ENCODE peak calls at places on chromosome 20, in nine cellular contexts. One of them, this sample, is unnamed.

GRCh38 chr20:58895099-58895795 is 42.7 kb downstream of the GNAS start:
- DNase-seq in heart left ventricle: no peak
- DNase-seq in small intestine: no peak
- DNase-seq in SJSA1: no peak
- DNase-seq in upper lobe of right lung: no peak
- DNase-seq in body of pancreas: no peak
- DNase-seq in transverse colon: no peak
- DNase-seq in cardiac muscle cell: no peak
- DNase-seq in IMR-90: no peak
- DNase-seq in this sample: no peak

GRCh38 chr20:56617489-56617888 is 11.6 kb upstream of the TFAP2C start:
- DNase-seq in IMR-90: no peak
- DNase-seq in small intestine: no peak
- DNase-seq in transverse colon: no peak
- DNase-seq in SJSA1: no peak
- DNase-seq in upper lobe of right lung: no peak
- DNase-seq in cardiac muscle cell: no peak
- DNase-seq in heart left ventricle: no peak
- DNase-seq in body of pancreas: no peak
- DNase-seq in this sample: no peak

GRCh38 chr20:39961667-39962066 is 727.4 kb downstream of the MAFB start:
- DNase-seq in body of pancreas: no peak
- DNase-seq in upper lobe of right lung: no peak
- DNase-seq in cardiac muscle cell: no peak
- DNase-seq in SJSA1: no peak
- DNase-seq in IMR-90: no peak
- DNase-seq in small intestine: no peak
- DNase-seq in transverse colon: no peak
- DNase-seq in heart left ventricle: no peak
- DNase-seq in this sample: no peak

GRCh38 chr20:3276400-3277015 is 37.5 kb upstream of the SLC4A11 start:
- DNase-seq in SJSA1: no peak
- DNase-seq in small intestine: peak; percentile 36
- DNase-seq in IMR-90: peak; percentile 22
- DNase-seq in cardiac muscle cell: peak; percentile 54
- DNase-seq in heart left ventricle: no peak
- DNase-seq in body of pancreas: peak; percentile 24
- DNase-seq in upper lobe of right lung: no peak
- DNase-seq in transverse colon: no peak
- DNase-seq in this sample: no peak

GRCh38 chr20:45091366-45091765 is 9.6 kb downstream of the KCNS1 start:
- DNase-seq in small intestine: no peak
- DNase-seq in transverse colon: no peak
- DNase-seq in upper lobe of right lung: no peak
- DNase-seq in body of pancreas: no peak
- DNase-seq in cardiac muscle cell: no peak
- DNase-seq in IMR-90: no peak
- DNase-seq in heart left ventricle: no peak
- DNase-seq in SJSA1: no peak
- DNase-seq in this sample: no peak

GRCh38 chr20:14902432-14903089 is 565.1 kb upstream of the FLRT3 start:
- DNase-seq in cardiac muscle cell: no peak
- DNase-seq in heart left ventricle: no peak
- DNase-seq in small intestine: no peak
- DNase-seq in body of pancreas: no peak
- DNase-seq in transverse colon: no peak
- DNase-seq in upper lobe of right lung: no peak
- DNase-seq in IMR-90: no peak
- DNase-seq in SJSA1: no peak
- DNase-seq in this sample: no peak

GRCh38 chr20:36181934-36182603 is 27.5 kb downstream of the EPB41L1 start:
- DNase-seq in body of pancreas: no peak
- DNase-seq in cardiac muscle cell: peak; percentile 68
- DNase-seq in transverse colon: no peak
- DNase-seq in small intestine: no peak
- DNase-seq in SJSA1: no peak
- DNase-seq in heart left ventricle: no peak
- DNase-seq in upper lobe of right lung: no peak
- DNase-seq in IMR-90: peak; percentile 87
- DNase-seq in this sample: no peak

GRCh38 chr20:58446264-58446937 is 57.4 kb downstream of the VAPB start:
- DNase-seq in upper lobe of right lung: no peak
- DNase-seq in IMR-90: no peak
- DNase-seq in small intestine: no peak
- DNase-seq in body of pancreas: no peak
- DNase-seq in transverse colon: no peak
- DNase-seq in heart left ventricle: no peak
- DNase-seq in cardiac muscle cell: no peak
- DNase-seq in SJSA1: no peak
- DNase-seq in this sample: no peak

GRCh38 chr20:51628533-51629398 is 86.2 kb upstream of the NFATC2 start:
- DNase-seq in body of pancreas: no peak
- DNase-seq in heart left ventricle: no peak
- DNase-seq in IMR-90: peak; percentile 86
- DNase-seq in cardiac muscle cell: peak; percentile 90
- DNase-seq in transverse colon: no peak
- DNase-seq in upper lobe of right lung: no peak
- DNase-seq in small intestine: peak; percentile 41
- DNase-seq in SJSA1: no peak
- DNase-seq in this sample: no peak

GRCh38 chr20:3651204-3651970 is 11.8 kb downstream of the GFRA4 start:
- DNase-seq in heart left ventricle: no peak
- DNase-seq in SJSA1: peak; percentile 31
- DNase-seq in IMR-90: no peak
- DNase-seq in transverse colon: no peak
- DNase-seq in upper lobe of right lung: no peak
- DNase-seq in small intestine: no peak
- DNase-seq in body of pancreas: no peak
- DNase-seq in cardiac muscle cell: no peak
- DNase-seq in this sample: no peak

GRCh38 chr20:36818185-36818584 is 44.6 kb upstream of the DSN1 start:
- DNase-seq in cardiac muscle cell: no peak
- DNase-seq in heart left ventricle: no peak
- DNase-seq in upper lobe of right lung: no peak
- DNase-seq in body of pancreas: no peak
- DNase-seq in transverse colon: no peak
- DNase-seq in small intestine: no peak
- DNase-seq in IMR-90: no peak
- DNase-seq in SJSA1: no peak
- DNase-seq in this sample: no peak

GRCh38 chr20:14406495-14406894 is 69.1 kb upstream of the FLRT3 start:
- DNase-seq in IMR-90: peak; percentile 36
- DNase-seq in upper lobe of right lung: no peak
- DNase-seq in transverse colon: no peak
- DNase-seq in cardiac muscle cell: peak; percentile 14
- DNase-seq in body of pancreas: no peak
- DNase-seq in heart left ventricle: no peak
- DNase-seq in small intestine: no peak
- DNase-seq in SJSA1: no peak
- DNase-seq in this sample: no peak

GRCh38 chr20:63492982-63493381 is 5.9 kb downstream of the EEF1A2 start:
- DNase-seq in small intestine: no peak
- DNase-seq in heart left ventricle: no peak
- DNase-seq in body of pancreas: no peak
- DNase-seq in upper lobe of right lung: no peak
- DNase-seq in SJSA1: no peak
- DNase-seq in cardiac muscle cell: no peak
- DNase-seq in IMR-90: no peak
- DNase-seq in transverse colon: no peak
- DNase-seq in this sample: no peak

GRCh38 chr20:54189630-54190029 is 15.8 kb upstream of the CYP24A1 start:
- DNase-seq in cardiac muscle cell: no peak
- DNase-seq in IMR-90: no peak
- DNase-seq in transverse colon: no peak
- DNase-seq in body of pancreas: no peak
- DNase-seq in heart left ventricle: no peak
- DNase-seq in SJSA1: no peak
- DNase-seq in upper lobe of right lung: no peak
- DNase-seq in small intestine: no peak
- DNase-seq in this sample: no peak

GRCh38 chr20:50663095-50663821 is 28.1 kb downstream of the RIPOR3 start:
- DNase-seq in cardiac muscle cell: no peak
- DNase-seq in small intestine: peak; percentile 89
- DNase-seq in heart left ventricle: no peak
- DNase-seq in body of pancreas: peak; percentile 94
- DNase-seq in SJSA1: no peak
- DNase-seq in IMR-90: no peak
- DNase-seq in upper lobe of right lung: no peak
- DNase-seq in transverse colon: no peak
- DNase-seq in this sample: no peak

GRCh38 chr20:45311589-45312211 is 3.6 kb upstream of the MATN4 start:
- DNase-seq in heart left ventricle: peak; percentile 49
- DNase-seq in transverse colon: peak; percentile 68
- DNase-seq in upper lobe of right lung: peak; percentile 89
- DNase-seq in small intestine: peak; percentile 52
- DNase-seq in SJSA1: no peak
- DNase-seq in IMR-90: peak; percentile 42
- DNase-seq in cardiac muscle cell: peak; percentile 65
- DNase-seq in body of pancreas: peak; percentile 79
- DNase-seq in this sample: peak; percentile 70

GRCh38 chr20:7926767-7927166 is 13.5 kb downstream of the HAO1 start:
- DNase-seq in upper lobe of right lung: no peak
- DNase-seq in SJSA1: no peak
- DNase-seq in small intestine: no peak
- DNase-seq in IMR-90: peak; percentile 53
- DNase-seq in body of pancreas: no peak
- DNase-seq in transverse colon: no peak
- DNase-seq in cardiac muscle cell: peak; percentile 72
- DNase-seq in heart left ventricle: no peak
- DNase-seq in this sample: no peak

GRCh38 chr20:7650481-7650880 is 289.8 kb downstream of the HAO1 start:
- DNase-seq in small intestine: no peak
- DNase-seq in heart left ventricle: peak; percentile 34
- DNase-seq in upper lobe of right lung: no peak
- DNase-seq in transverse colon: no peak
- DNase-seq in cardiac muscle cell: peak; percentile 36
- DNase-seq in IMR-90: no peak
- DNase-seq in body of pancreas: peak; percentile 5
- DNase-seq in SJSA1: no peak
- DNase-seq in this sample: no peak

GRCh38 chr20:380763-381580 is 412 bp downstream of the TRIB3 start:
- DNase-seq in IMR-90: peak; percentile 57
- DNase-seq in transverse colon: peak; percentile 58
- DNase-seq in cardiac muscle cell: peak; percentile 81
- DNase-seq in heart left ventricle: peak; percentile 54
- DNase-seq in upper lobe of right lung: peak; percentile 88
- DNase-seq in body of pancreas: peak; percentile 51
- DNase-seq in SJSA1: peak; percentile 61
- DNase-seq in small intestine: peak; percentile 18
- DNase-seq in this sample: peak; percentile 33

GRCh38 chr20:383889-384288 is 3.3 kb downstream of the TRIB3 start:
- DNase-seq in SJSA1: no peak
- DNase-seq in transverse colon: no peak
- DNase-seq in cardiac muscle cell: no peak
- DNase-seq in small intestine: no peak
- DNase-seq in upper lobe of right lung: no peak
- DNase-seq in body of pancreas: no peak
- DNase-seq in heart left ventricle: no peak
- DNase-seq in IMR-90: no peak
- DNase-seq in this sample: no peak

GRCh38 chr20:382291-383115 is 1.9 kb downstream of the TRIB3 start:
- DNase-seq in small intestine: no peak
- DNase-seq in cardiac muscle cell: no peak
- DNase-seq in IMR-90: no peak
- DNase-seq in heart left ventricle: no peak
- DNase-seq in transverse colon: no peak
- DNase-seq in body of pancreas: no peak
- DNase-seq in upper lobe of right lung: no peak
- DNase-seq in SJSA1: no peak
- DNase-seq in this sample: no peak

GRCh38 chr20:378961-379336 is 1.6 kb upstream of the TRIB3 start:
- DNase-seq in heart left ventricle: peak; percentile 9
- DNase-seq in small intestine: no peak
- DNase-seq in transverse colon: no peak
- DNase-seq in upper lobe of right lung: no peak
- DNase-seq in cardiac muscle cell: no peak
- DNase-seq in SJSA1: no peak
- DNase-seq in body of pancreas: no peak
- DNase-seq in IMR-90: no peak
- DNase-seq in this sample: no peak

GRCh38 chr20:381581-382290 is 1.2 kb downstream of the TRIB3 start:
- DNase-seq in small intestine: peak; percentile 69
- DNase-seq in body of pancreas: peak; percentile 82
- DNase-seq in heart left ventricle: peak; percentile 80
- DNase-seq in upper lobe of right lung: peak; percentile 90
- DNase-seq in cardiac muscle cell: peak; percentile 81
- DNase-seq in SJSA1: peak; percentile 80
- DNase-seq in IMR-90: peak; percentile 66
- DNase-seq in transverse colon: peak; percentile 87
- DNase-seq in this sample: peak; percentile 59
- H3K27ac ChIP-seq in small intestine: peak overlapping the region; percentile 84
- H3K27ac ChIP-seq in body of pancreas: peak overlapping the region; percentile 81
- H3K27ac ChIP-seq in heart left ventricle: peak overlapping the region; percentile 39
- H3K27ac ChIP-seq in upper lobe of right lung: peak overlapping the region; percentile 82
- H3K27ac ChIP-seq in cardiac muscle cell: no peak overlapping the region
- H3K27ac ChIP-seq in SJSA1: peak overlapping the region; percentile 53
- H3K27ac ChIP-seq in IMR-90: peak overlapping the region; percentile 93
- H3K27ac ChIP-seq in transverse colon: peak overlapping the region; percentile 91
- H3K27ac ChIP-seq in this sample: peak overlapping the region; percentile 57

DNA sequence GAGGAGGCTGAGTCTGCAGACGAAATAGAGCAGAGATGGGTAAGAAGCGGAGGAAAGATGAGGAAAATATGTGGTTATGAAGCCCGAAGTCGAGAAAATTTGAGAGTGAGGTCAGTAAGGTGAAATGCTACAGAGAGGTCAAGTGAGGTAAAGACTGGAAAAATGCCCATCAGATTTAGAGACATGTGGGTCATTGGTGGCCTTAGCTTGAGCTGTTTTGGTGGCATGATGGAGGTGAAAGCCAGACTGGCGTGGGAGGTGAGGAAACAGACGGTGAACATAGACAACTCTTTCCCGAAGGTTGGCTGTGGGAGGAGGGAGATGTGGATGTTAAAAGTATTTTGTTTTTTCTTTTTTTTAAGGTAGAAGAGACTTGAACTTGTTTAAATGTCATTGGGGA is 9.4 kb downstream of the ARFGEF2 start:
- DNase-seq in cardiac muscle cell: no peak
- DNase-seq in upper lobe of right lung: no peak
- DNase-seq in small intestine: no peak
- DNase-seq in body of pancreas: no peak
- DNase-seq in SJSA1: no peak
- DNase-seq in heart left ventricle: no peak
- DNase-seq in IMR-90: no peak
- DNase-seq in transverse colon: no peak
- DNase-seq in this sample: no peak
- H3K27ac ChIP-seq in cardiac muscle cell: no peak overlapping the region
- H3K27ac ChIP-seq in upper lobe of right lung: no peak overlapping the region
- H3K27ac ChIP-seq in small intestine: no peak overlapping the region
- H3K27ac ChIP-seq in body of pancreas: no peak overlapping the region
- H3K27ac ChIP-seq in SJSA1: no peak overlapping the region
- H3K27ac ChIP-seq in heart left ventricle: no peak overlapping the region
- H3K27ac ChIP-seq in IMR-90: no peak overlapping the region
- H3K27ac ChIP-seq in transverse colon: peak overlapping the region; percentile 86
- H3K27ac ChIP-seq in this sample: no peak overlapping the region

GRCh38 chr20:46377532-46377931 is 28.9 kb downstream of the ELMO2 start:
- DNase-seq in IMR-90: no peak
- DNase-seq in cardiac muscle cell: no peak
- DNase-seq in body of pancreas: no peak
- DNase-seq in upper lobe of right lung: no peak
- DNase-seq in transverse colon: no peak
- DNase-seq in SJSA1: no peak
- DNase-seq in heart left ventricle: no peak
- DNase-seq in small intestine: no peak
- DNase-seq in this sample: no peak
- H3K27ac ChIP-seq in IMR-90: no peak overlapping the region
- H3K27ac ChIP-seq in cardiac muscle cell: no peak overlapping the region
- H3K27ac ChIP-seq in body of pancreas: no peak overlapping the region
- H3K27ac ChIP-seq in upper lobe of right lung: no peak overlapping the region
- H3K27ac ChIP-seq in transverse colon: no peak overlapping the region
- H3K27ac ChIP-seq in SJSA1: no peak overlapping the region
- H3K27ac ChIP-seq in heart left ventricle: no peak overlapping the region
- H3K27ac ChIP-seq in small intestine: no peak overlapping the region
- H3K27ac ChIP-seq in this sample: no peak overlapping the region

GRCh38 chr20:10536531-10536930 is 101.4 kb downstream of the SLX4IP start:
- DNase-seq in IMR-90: peak; percentile 68
- DNase-seq in transverse colon: no peak
- DNase-seq in upper lobe of right lung: peak; percentile 66
- DNase-seq in heart left ventricle: no peak
- DNase-seq in cardiac muscle cell: peak; percentile 60
- DNase-seq in small intestine: peak; percentile 23
- DNase-seq in body of pancreas: peak; percentile 88
- DNase-seq in SJSA1: no peak
- DNase-seq in this sample: no peak
- H3K27ac ChIP-seq in IMR-90: peak overlapping the region; percentile 4
- H3K27ac ChIP-seq in transverse colon: no peak overlapping the region
- H3K27ac ChIP-seq in upper lobe of right lung: no peak overlapping the region
- H3K27ac ChIP-seq in heart left ventricle: no peak overlapping the region
- H3K27ac ChIP-seq in cardiac muscle cell: no peak overlapping the region
- H3K27ac ChIP-seq in small intestine: no peak overlapping the region
- H3K27ac ChIP-seq in body of pancreas: peak overlapping the region; percentile 55
- H3K27ac ChIP-seq in SJSA1: no peak overlapping the region
- H3K27ac ChIP-seq in this sample: no peak overlapping the region

This sample was measured in CD4-positive, CD25-positive, alpha-beta regulatory T cell.